ENCODE peak calls at places on chromosomes 4 and X, in six cellular contexts. M, Q, N, I, C and L are unnamed samples.

GRCh38 chr4:36709986-36710385 is 428.6 kb downstream of the DTHD1 start:
- DNase-seq in M (no peak), I (no peak), C (no peak), N (no peak), Q (no peak), L (no peak)

GRCh38 chr4:83231620-83232056 is 53.0 kb downstream of the COQ2 start:
- DNase-seq in I (peak), C (no peak), M (no peak), N (no peak), Q (peak), L (no peak)

GRCh38 chr4:108336076-108336475 is 167.3 kb upstream of the LEF1 start:
- DNase-seq in C (no peak), I (peak), N (no peak), M (no peak), Q (no peak), L (peak)

GRCh38 chr4:10048931-10049655 is 27.8 kb upstream of the SLC2A9 start:
- DNase-seq in C (no peak), N (no peak), M (no peak), Q (no peak), I (peak), L (no peak)

GRCh38 chr4:77465271-77465670 is 140.3 kb upstream of the CXCL13 start:
- DNase-seq in M (no peak), I (peak), Q (peak), C (peak), N (no peak), L (no peak)

GRCh38 chr4:47736555-47736954 is 101.3 kb downstream of the CORIN start:
- DNase-seq in Q (no peak), N (no peak), C (no peak), I (no peak), M (no peak), L (no peak)

GRCh38 chr4:87425711-87426110 is 3.3 kb downstream of the NUDT9 start:
- DNase-seq in M (no peak), I (peak), C (peak), Q (no peak), N (no peak), L (no peak)

GRCh38 chr4:41622816-41623215 is 84.9 kb downstream of the LIMCH1 start:
- DNase-seq in M (no peak), Q (no peak), C (no peak), N (no peak), I (no peak), L (no peak)

GRCh38 chr4:6746721-6747689 is 31.0 kb downstream of the BLOC1S4 start:
- DNase-seq in Q (no peak), M (no peak), N (no peak), I (no peak), C (peak), L (no peak)
- H3K4me3 ChIP-seq in Q (no peak), M (no peak), N (no peak), I (no peak), C (no peak), L (no peak)

GRCh38 chrX:85544609-85545008 is 165.1 kb upstream of the POF1B start:
- DNase-seq in C (no peak), M (no peak), Q (peak), N (no peak), I (no peak), L (no peak)
- TF ChIP-seq CTCF in C (peak), M (peak), Q (no peak), N (peak), I (no peak), L (peak)

DNA sequence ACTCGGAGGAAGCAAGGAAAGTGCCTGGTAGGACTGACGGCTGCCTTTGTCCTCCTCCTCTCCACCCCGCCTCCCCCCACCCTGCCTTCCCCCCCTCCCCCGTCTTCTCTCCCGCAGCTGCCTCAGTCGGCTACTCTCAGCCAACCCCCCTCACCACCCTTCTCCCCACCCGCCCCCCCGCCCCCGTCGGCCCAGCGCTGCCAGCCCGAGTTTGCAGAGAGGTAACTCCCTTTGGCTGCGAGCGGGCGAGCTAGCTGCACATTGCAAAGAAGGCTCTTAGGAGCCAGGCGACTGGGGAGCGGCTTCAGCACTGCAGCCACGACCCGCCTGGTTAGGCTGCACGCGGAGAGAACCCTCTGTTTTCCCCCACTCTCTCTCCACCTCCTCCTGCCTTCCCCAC is 460 bp downstream of the AR start:
- DNase-seq in I (no peak), N (peak), M (no peak), Q (no peak), C (peak), L (no peak)
- H3K4me3 ChIP-seq in I (peak), N (peak), M (peak), Q (no peak), C (no peak), L (peak)

DNA sequence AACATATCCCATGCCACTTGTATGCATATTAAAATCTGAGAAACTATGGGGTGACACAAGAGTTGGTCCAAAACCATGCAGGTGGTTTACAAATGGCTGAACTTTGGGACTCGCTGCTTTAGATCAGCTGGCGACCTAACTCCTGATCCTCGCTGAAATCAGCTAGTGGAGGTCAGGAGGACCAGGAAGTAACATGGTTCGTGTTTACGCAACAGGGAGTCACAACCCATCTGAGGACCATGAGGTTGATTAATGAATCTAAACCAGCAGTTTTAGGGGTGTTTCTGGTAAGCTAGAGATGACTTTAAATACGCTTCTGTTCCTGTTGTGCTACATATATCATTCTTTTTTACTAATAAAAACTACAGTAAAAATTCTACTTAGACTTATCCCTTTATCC is 12.9 kb downstream of the TSPAN5 start:
- DNase-seq in C (no peak), Q (no peak), I (no peak), M (no peak), N (no peak), L (no peak)
- TF ChIP-seq CTCF in C (no peak), Q (no peak), I (no peak), M (no peak), N (no peak), L (no peak)

GRCh38 chr4:170214101-170214500 is 124.3 kb upstream of the AADAT start:
- DNase-seq in C (no peak), Q (no peak), I (no peak), N (no peak), M (no peak), L (no peak)
- H3K4me3 ChIP-seq in C (no peak), Q (no peak), I (no peak), N (no peak), M (no peak), L (no peak)